ENCODE peak calls at places on chromosomes 2 and 18, in six cellular contexts. One of them, this sample, is unnamed.

GRCh38 chr2:157741819-157742484 is 113.3 kb upstream of the ACVR1C start:
- DNase-seq in iPS-NIHi11: no peak
- DNase-seq in astrocyte of the spinal cord: no peak
- DNase-seq in activated CD8-positive, alpha-beta T cell treated with anti-CD3 and anti-CD28 coated beads, Interleukin-2, amount 10 ng/mL, durations not matched to agents 7 days and 5 days: no peak
- DNase-seq in left cardiac atrium: no peak
- DNase-seq in activated CD8-positive, alpha-beta memory T cell treated with anti-CD3 and anti-CD28 coated beads, Interleukin-2, amount 50 U/mL, for 48 hours: no peak
- DNase-seq in this sample: no peak

GRCh38 chr2:113173563-113174368 is at the start of gene PSD4:
- DNase-seq in iPS-NIHi11: no peak
- DNase-seq in astrocyte of the spinal cord: no peak
- DNase-seq in activated CD8-positive, alpha-beta T cell treated with anti-CD3 and anti-CD28 coated beads, Interleukin-2, amount 10 ng/mL, durations not matched to agents 7 days and 5 days: peak
- DNase-seq in left cardiac atrium: peak
- DNase-seq in activated CD8-positive, alpha-beta memory T cell treated with anti-CD3 and anti-CD28 coated beads, Interleukin-2, amount 50 U/mL, for 48 hours: peak
- DNase-seq in this sample: peak

GRCh38 chr18:59428018-59428417 is 69.0 kb upstream of the LMAN1 start:
- DNase-seq in iPS-NIHi11: no peak
- DNase-seq in astrocyte of the spinal cord: no peak
- DNase-seq in activated CD8-positive, alpha-beta T cell treated with anti-CD3 and anti-CD28 coated beads, Interleukin-2, amount 10 ng/mL, durations not matched to agents 7 days and 5 days: no peak
- DNase-seq in left cardiac atrium: no peak
- DNase-seq in activated CD8-positive, alpha-beta memory T cell treated with anti-CD3 and anti-CD28 coated beads, Interleukin-2, amount 50 U/mL, for 48 hours: no peak
- DNase-seq in this sample: no peak

GRCh38 chr18:26488417-26489009 is 59.8 kb downstream of the KCTD1 start:
- DNase-seq in iPS-NIHi11: no peak
- DNase-seq in astrocyte of the spinal cord: no peak
- DNase-seq in activated CD8-positive, alpha-beta T cell treated with anti-CD3 and anti-CD28 coated beads, Interleukin-2, amount 10 ng/mL, durations not matched to agents 7 days and 5 days: no peak
- DNase-seq in left cardiac atrium: no peak
- DNase-seq in activated CD8-positive, alpha-beta memory T cell treated with anti-CD3 and anti-CD28 coated beads, Interleukin-2, amount 50 U/mL, for 48 hours: no peak
- DNase-seq in this sample: no peak

GRCh38 chr18:46283895-46284295 is 179.7 kb downstream of the HAUS1 start:
- DNase-seq in iPS-NIHi11: peak
- DNase-seq in astrocyte of the spinal cord: no peak
- DNase-seq in activated CD8-positive, alpha-beta T cell treated with anti-CD3 and anti-CD28 coated beads, Interleukin-2, amount 10 ng/mL, durations not matched to agents 7 days and 5 days: no peak
- DNase-seq in left cardiac atrium: no peak
- DNase-seq in activated CD8-positive, alpha-beta memory T cell treated with anti-CD3 and anti-CD28 coated beads, Interleukin-2, amount 50 U/mL, for 48 hours: no peak
- DNase-seq in this sample: no peak

GRCh38 chr2:1925516-1925915 is 181.2 kb upstream of the PXDN start:
- DNase-seq in iPS-NIHi11: no peak
- DNase-seq in astrocyte of the spinal cord: no peak
- DNase-seq in activated CD8-positive, alpha-beta T cell treated with anti-CD3 and anti-CD28 coated beads, Interleukin-2, amount 10 ng/mL, durations not matched to agents 7 days and 5 days: no peak
- DNase-seq in left cardiac atrium: no peak
- DNase-seq in activated CD8-positive, alpha-beta memory T cell treated with anti-CD3 and anti-CD28 coated beads, Interleukin-2, amount 50 U/mL, for 48 hours: no peak
- DNase-seq in this sample: no peak

GRCh38 chr2:101296314-101296809 is 12.1 kb downstream of the RNF149 start:
- DNase-seq in iPS-NIHi11: no peak
- DNase-seq in astrocyte of the spinal cord: peak
- DNase-seq in activated CD8-positive, alpha-beta T cell treated with anti-CD3 and anti-CD28 coated beads, Interleukin-2, amount 10 ng/mL, durations not matched to agents 7 days and 5 days: no peak
- DNase-seq in left cardiac atrium: no peak
- DNase-seq in activated CD8-positive, alpha-beta memory T cell treated with anti-CD3 and anti-CD28 coated beads, Interleukin-2, amount 50 U/mL, for 48 hours: no peak
- DNase-seq in this sample: no peak

GRCh38 chr2:240234503-240234951 is 94.1 kb upstream of the OTOS start:
- DNase-seq in iPS-NIHi11: no peak
- DNase-seq in astrocyte of the spinal cord: no peak
- DNase-seq in activated CD8-positive, alpha-beta T cell treated with anti-CD3 and anti-CD28 coated beads, Interleukin-2, amount 10 ng/mL, durations not matched to agents 7 days and 5 days: no peak
- DNase-seq in left cardiac atrium: no peak
- DNase-seq in activated CD8-positive, alpha-beta memory T cell treated with anti-CD3 and anti-CD28 coated beads, Interleukin-2, amount 50 U/mL, for 48 hours: no peak
- DNase-seq in this sample: no peak

GRCh38 chr2:20231632-20232031 is 6.7 kb upstream of the SDC1 start:
- DNase-seq in iPS-NIHi11: peak
- DNase-seq in astrocyte of the spinal cord: peak
- DNase-seq in activated CD8-positive, alpha-beta T cell treated with anti-CD3 and anti-CD28 coated beads, Interleukin-2, amount 10 ng/mL, durations not matched to agents 7 days and 5 days: no peak
- DNase-seq in left cardiac atrium: no peak
- DNase-seq in activated CD8-positive, alpha-beta memory T cell treated with anti-CD3 and anti-CD28 coated beads, Interleukin-2, amount 50 U/mL, for 48 hours: peak
- DNase-seq in this sample: no peak